ENCODE peak calls at places on chromosome 5, in four cellular contexts. Q is HepG2, V is Panc1, E is HCT116. F is an unnamed sample.
A peak's percentile ranks its signal among the peaks of the same experiment; 100 is the strongest.

GRCh38 chr5:119439140-119439625 is 13.1 kb upstream of the HSD17B4 start:
- DNase-seq in Q (peak; percentile 64), V (no peak), E (no peak), F (no peak)

GRCh38 chr5:122846051-122846567 is 696 bp downstream of the SNX24 start:
- DNase-seq in E (no peak), V (no peak), Q (peak; percentile 84), F (no peak)

GRCh38 chr5:12204761-12205160 is 300.5 kb upstream of the CTNND2 start:
- DNase-seq in E (no peak), Q (no peak), V (no peak), F (no peak)

GRCh38 chr5:37496902-37497445 is 117.9 kb downstream of the WDR70 start:
- DNase-seq in Q (no peak), E (no peak), V (no peak), F (no peak)

GRCh38 chr5:111697881-111698757 is 58.9 kb downstream of the NREP start:
- DNase-seq in E (no peak), Q (no peak), V (no peak), F (no peak)

GRCh38 chr5:113281194-113281593 is 153.6 kb downstream of the TSSK1B start:
- DNase-seq in V (no peak), Q (no peak), E (no peak), F (no peak)

GRCh38 chr5:134113908-134114875 is at the start of gene TCF7:
- DNase-seq in V (no peak), E (peak; percentile 50), Q (peak; percentile 68), F (no peak)

GRCh38 chr5:134758504-134759341 is at the start of gene DDX46:
- DNase-seq in V (peak; percentile 81), Q (peak; percentile 85), E (peak; percentile 84), F (peak; percentile 64)

GRCh38 chr5:173595826-173596225 is 20.6 kb downstream of the BOD1 start:
- DNase-seq in E (no peak), Q (no peak), V (no peak), F (no peak)

GRCh38 chr5:32504923-32505596 is 60.5 kb upstream of the ZFR start:
- DNase-seq in E (no peak), V (no peak), Q (no peak), F (no peak)

GRCh38 chr5:53991942-53992341 is 318.4 kb downstream of the ARL15 start:
- DNase-seq in Q (no peak), E (no peak), V (no peak), F (peak; percentile 3)

GRCh38 chr5:14036947-14037346 is 92.5 kb upstream of the DNAH5 start:
- DNase-seq in V (peak; percentile 65), E (no peak), Q (no peak), F (no peak)

GRCh38 chr5:158478139-158478538 is 619.2 kb upstream of the CLINT1 start:
- DNase-seq in V (no peak), E (no peak), Q (no peak), F (no peak)

GRCh38 chr5:44932922-44933585 is 124.3 kb downstream of the MRPS30 start:
- DNase-seq in E (no peak), Q (no peak), V (no peak), F (peak; percentile 40)
- TF ChIP-seq SIN3A in E (no peak), Q (no peak), V (no peak), F (no peak)

DNA sequence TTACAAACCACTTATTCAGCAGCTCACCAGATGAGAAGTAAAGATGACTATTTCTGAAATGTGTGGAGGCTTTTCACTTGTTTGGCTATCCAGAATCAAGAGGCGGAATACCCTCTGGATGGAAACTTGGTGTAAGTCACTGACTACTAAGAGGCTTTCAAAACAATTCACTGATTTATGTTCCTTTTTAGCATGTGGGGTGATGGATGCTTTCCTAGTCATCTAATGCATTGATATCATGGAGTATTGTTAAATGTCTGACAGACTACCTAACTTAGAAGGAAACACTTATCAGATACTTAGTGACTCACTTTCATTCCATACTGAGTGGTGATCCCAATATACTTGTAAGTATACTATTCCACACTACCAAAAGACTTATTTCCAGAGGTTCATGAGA is 141.4 kb downstream of the PLK2 start:
- DNase-seq in V (no peak), Q (no peak), E (no peak), F (no peak)
- TF ChIP-seq SIN3A in V (no peak), Q (no peak), E (no peak), F (no peak)

GRCh38 chr5:171908638-171909037 is 97.8 kb downstream of the FBXW11 start:
- DNase-seq in Q (no peak), E (no peak), V (no peak), F (no peak)

GRCh38 chr5:171906703-171907590 is 99.5 kb downstream of the FBXW11 start:
- DNase-seq in E (no peak), V (no peak), Q (no peak), F (no peak)

GRCh38 chr5:171906171-171906570 is 100.3 kb downstream of the FBXW11 start:
- DNase-seq in E (no peak), V (no peak), Q (no peak), F (no peak)

DNA sequence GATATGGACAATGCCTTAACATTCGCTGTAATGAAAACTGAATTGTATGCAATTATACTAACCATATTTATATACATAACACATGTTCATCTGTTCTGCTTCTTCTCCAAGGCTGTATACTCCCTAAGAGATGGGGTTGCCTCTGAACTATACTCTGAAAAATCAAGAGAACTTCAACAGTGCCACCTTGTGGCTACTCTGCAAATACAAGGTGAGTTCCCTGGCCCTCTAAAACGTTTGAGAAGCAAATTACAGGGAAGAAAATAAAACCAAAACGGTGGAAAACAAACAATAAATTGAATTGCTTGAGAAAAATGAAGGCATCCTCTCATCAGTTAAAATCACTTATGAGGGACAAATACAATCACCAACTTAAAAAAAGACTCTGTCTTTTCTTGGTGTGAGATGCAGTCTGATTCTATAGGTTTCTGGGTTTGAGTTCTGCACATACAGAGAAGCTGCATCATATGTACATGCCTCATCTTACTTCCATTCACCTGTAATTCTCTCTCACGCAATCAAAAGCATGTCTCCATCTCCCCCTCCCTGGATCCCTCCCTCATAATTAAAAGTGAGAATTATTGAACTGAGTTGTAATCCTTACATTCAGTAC is 98.6 kb downstream of the FBXW11 start:
- DNase-seq in Q (peak; percentile 56), V (peak; percentile 28), E (peak; percentile 37), F (no peak)
- TF ChIP-seq SIN3A in Q (no peak), V (no peak), E (no peak), F (no peak)

GRCh38 chr5:105953616-105954015 is 1717.1 kb downstream of the EFNA5 start:
- DNase-seq in E (no peak), V (no peak), Q (no peak), F (no peak)

GRCh38 chr5:105947461-105947860 is 1723.3 kb downstream of the EFNA5 start:
- DNase-seq in E (no peak), Q (no peak), V (no peak), F (no peak)

GRCh38 chr5:105956456-105957177 is 1714.1 kb downstream of the EFNA5 start:
- DNase-seq in V (no peak), Q (no peak), E (no peak), F (no peak)

GRCh38 chr5:105954341-105954740 is 1716.4 kb downstream of the EFNA5 start:
- DNase-seq in Q (no peak), E (no peak), V (no peak), F (no peak)

GRCh38 chr5:105952875-105953274 is 1717.9 kb downstream of the EFNA5 start:
- DNase-seq in V (no peak), Q (no peak), E (no peak), F (no peak)
- TF ChIP-seq SIN3A in V (no peak), Q (no peak), E (no peak), F (no peak)

DNA sequence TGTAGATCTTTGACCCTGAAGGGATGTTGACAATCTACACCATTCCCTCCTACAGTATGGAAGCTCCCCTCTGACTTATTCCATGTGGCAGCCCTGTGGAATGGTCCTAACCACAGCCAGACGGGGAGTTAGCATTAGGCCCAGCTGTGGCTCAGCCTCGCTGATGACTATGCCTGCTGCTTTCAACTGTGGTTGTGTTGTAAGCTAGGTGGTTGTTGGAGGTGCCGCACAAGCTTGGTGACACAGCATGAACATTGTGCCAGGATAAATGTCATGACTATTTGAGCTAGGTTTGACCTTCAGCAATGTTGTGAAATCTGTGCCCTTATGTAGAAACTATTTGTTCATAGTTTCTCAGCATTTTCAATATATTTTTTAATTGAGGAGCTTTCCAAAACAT is 40.6 kb downstream of the SGCD start:
- DNase-seq in E (no peak), V (no peak), Q (peak; percentile 2), F (no peak)
- TF ChIP-seq SIN3A in E (no peak), V (no peak), Q (no peak), F (no peak)

GRCh38 chr5:150288361-150288760 is 1.2 kb downstream of the CAMK2A start:
- DNase-seq in E (no peak), Q (no peak), V (no peak), F (no peak)

GRCh38 chr5:150291388-150292385 is 2.1 kb upstream of the CAMK2A start:
- DNase-seq in V (no peak), E (no peak), Q (no peak), F (no peak)

GRCh38 chr5:150286820-150287219 is 2.8 kb downstream of the CAMK2A start:
- DNase-seq in Q (peak; percentile 73), E (peak; percentile 35), V (no peak), F (no peak)

GRCh38 chr5:150293091-150293941 is 3.7 kb upstream of the CAMK2A start:
- DNase-seq in E (no peak), V (no peak), Q (no peak), F (no peak)

DNA sequence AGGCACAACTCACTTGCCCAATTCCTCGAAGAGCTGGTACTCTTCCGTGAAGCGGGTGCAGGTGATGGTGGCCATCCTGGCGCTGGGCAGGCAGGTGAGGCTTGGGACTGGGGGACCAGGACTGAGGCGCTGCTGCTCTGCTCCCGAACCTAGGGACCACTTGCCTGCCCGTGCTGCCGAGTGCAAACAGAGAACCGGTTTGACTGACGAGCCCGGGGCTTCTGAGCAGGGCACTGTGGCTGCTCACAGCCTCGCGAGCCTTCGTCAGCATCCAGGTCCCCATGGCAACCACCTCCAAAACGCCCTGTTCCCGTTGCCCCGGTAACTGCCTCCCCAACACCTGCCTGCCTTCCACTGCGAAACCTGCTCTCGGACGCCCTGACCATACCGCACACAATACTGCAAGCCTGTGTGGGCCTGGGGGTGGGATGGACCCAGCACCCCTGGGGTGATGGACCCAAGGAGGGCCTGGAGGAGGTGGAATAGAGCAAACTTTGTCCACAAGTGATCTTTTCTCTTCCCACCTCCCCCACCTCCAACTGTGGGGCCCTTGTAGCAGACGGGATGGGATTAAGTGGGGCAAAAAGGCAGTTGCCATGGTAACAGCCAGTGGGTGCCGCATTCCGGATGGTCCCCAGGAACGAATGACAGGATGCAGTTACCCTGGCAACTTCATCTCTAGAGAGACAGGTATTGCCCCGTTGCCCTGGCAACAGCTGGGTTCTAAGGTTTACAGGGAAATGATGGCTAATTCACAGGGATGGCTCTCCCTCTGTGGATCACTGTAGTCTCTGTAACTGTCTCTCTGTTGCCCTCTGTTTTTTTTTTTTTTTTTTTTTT is at the start of gene CAMK2A:
- DNase-seq in E (no peak), Q (no peak), V (no peak), F (no peak)
- TF ChIP-seq SIN3A in E (no peak), Q (no peak), V (no peak), F (no peak)

DNA sequence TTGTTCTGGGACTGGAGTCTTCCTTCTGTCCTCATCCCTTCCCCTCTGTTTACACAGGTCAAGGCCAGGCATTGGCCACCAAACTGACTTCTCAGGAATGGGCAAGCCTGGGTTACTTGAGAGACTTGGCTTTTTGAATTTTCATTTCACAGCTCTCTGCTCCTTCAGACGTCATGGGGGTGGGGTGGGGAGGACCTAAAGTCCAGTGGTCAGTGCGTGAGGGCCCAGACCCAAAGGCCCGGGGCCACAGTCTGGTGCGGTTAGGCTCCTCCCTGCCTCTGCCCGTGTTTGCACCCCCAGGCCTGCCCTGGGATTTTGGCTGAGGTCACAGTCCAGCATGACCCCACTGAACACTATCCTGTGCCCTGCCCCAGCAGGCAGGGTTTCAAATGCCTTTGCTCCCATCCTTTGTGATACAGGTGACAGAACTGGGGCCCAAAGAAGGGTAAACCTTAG is 4.1 kb upstream of the CXXC5 start:
- DNase-seq in E (no peak), V (no peak), Q (no peak), F (no peak)
- TF ChIP-seq SIN3A in E (no peak), V (no peak), Q (no peak), F (no peak)

F was measured in GM12878.